ENCODE peak calls at places on chromosomes 13 and 19, in ten cellular contexts. One of them, this sample, is unnamed.

GRCh38 chr13:64347662-64348061 is 2882.5 kb downstream of the PCDH9 start:
- DNase-seq in GM23338: no peak
- DNase-seq in bronchial epithelial cell: no peak
- DNase-seq in upper lobe of right lung: no peak
- DNase-seq in kidney: no peak
- DNase-seq in WTC11: no peak
- DNase-seq in cardiac muscle cell: no peak
- DNase-seq in heart left ventricle: no peak
- DNase-seq in mucosa of descending colon: no peak
- DNase-seq in CD4-positive, alpha-beta T cell: no peak
- DNase-seq in this sample: no peak

GRCh38 chr19:14435320-14436050 is 2.4 kb downstream of the PKN1 start:
- DNase-seq in GM23338: no peak
- DNase-seq in bronchial epithelial cell: no peak
- DNase-seq in upper lobe of right lung: no peak
- DNase-seq in kidney: no peak
- DNase-seq in WTC11: no peak
- DNase-seq in cardiac muscle cell: no peak
- DNase-seq in heart left ventricle: no peak
- DNase-seq in mucosa of descending colon: no peak
- DNase-seq in CD4-positive, alpha-beta T cell: no peak
- DNase-seq in this sample: no peak

GRCh38 chr13:27403727-27404385 is 20.6 kb upstream of the GTF3A start:
- DNase-seq in GM23338: no peak
- DNase-seq in bronchial epithelial cell: no peak
- DNase-seq in upper lobe of right lung: no peak
- DNase-seq in kidney: no peak
- DNase-seq in WTC11: no peak
- DNase-seq in cardiac muscle cell: no peak
- DNase-seq in heart left ventricle: no peak
- DNase-seq in mucosa of descending colon: peak; percentile 50
- DNase-seq in CD4-positive, alpha-beta T cell: no peak
- DNase-seq in this sample: no peak

GRCh38 chr13:95564948-95565347 is 12.4 kb downstream of the CLDN10 start:
- DNase-seq in GM23338: no peak
- DNase-seq in bronchial epithelial cell: peak; percentile 89
- DNase-seq in upper lobe of right lung: no peak
- DNase-seq in kidney: no peak
- DNase-seq in WTC11: no peak
- DNase-seq in cardiac muscle cell: no peak
- DNase-seq in heart left ventricle: no peak
- DNase-seq in mucosa of descending colon: no peak
- DNase-seq in CD4-positive, alpha-beta T cell: no peak
- DNase-seq in this sample: no peak

GRCh38 chr19:17113127-17113785 is 37.7 kb downstream of the MYO9B start:
- DNase-seq in GM23338: no peak
- DNase-seq in bronchial epithelial cell: no peak
- DNase-seq in upper lobe of right lung: no peak
- DNase-seq in kidney: no peak
- DNase-seq in WTC11: no peak
- DNase-seq in cardiac muscle cell: no peak
- DNase-seq in heart left ventricle: no peak
- DNase-seq in mucosa of descending colon: no peak
- DNase-seq in CD4-positive, alpha-beta T cell: no peak
- DNase-seq in this sample: no peak

GRCh38 chr19:12664406-12665280 is 1.9 kb downstream of the MAN2B1 start:
- DNase-seq in GM23338: peak; percentile 97
- DNase-seq in bronchial epithelial cell: no peak
- DNase-seq in upper lobe of right lung: no peak
- DNase-seq in kidney: no peak
- DNase-seq in WTC11: peak; percentile 96
- DNase-seq in cardiac muscle cell: peak; percentile 52
- DNase-seq in heart left ventricle: no peak
- DNase-seq in mucosa of descending colon: peak; percentile 55
- DNase-seq in CD4-positive, alpha-beta T cell: no peak
- DNase-seq in this sample: no peak

GRCh38 chr19:14089662-14090508 is 666 bp downstream of the SAMD1 start:
- DNase-seq in GM23338: peak; percentile 71
- DNase-seq in bronchial epithelial cell: no peak
- DNase-seq in upper lobe of right lung: peak; percentile 83
- DNase-seq in kidney: peak; percentile 87
- DNase-seq in WTC11: peak; percentile 54
- DNase-seq in cardiac muscle cell: peak; percentile 82
- DNase-seq in heart left ventricle: peak; percentile 67
- DNase-seq in mucosa of descending colon: peak; percentile 57
- DNase-seq in CD4-positive, alpha-beta T cell: peak; percentile 46
- DNase-seq in this sample: no peak

GRCh38 chr13:28000567-28000966 is 12.1 kb upstream of the URAD start:
- DNase-seq in GM23338: peak; percentile 49
- DNase-seq in bronchial epithelial cell: no peak
- DNase-seq in upper lobe of right lung: peak; percentile 36
- DNase-seq in kidney: no peak
- DNase-seq in WTC11: no peak
- DNase-seq in cardiac muscle cell: no peak
- DNase-seq in heart left ventricle: no peak
- DNase-seq in mucosa of descending colon: no peak
- DNase-seq in CD4-positive, alpha-beta T cell: no peak
- DNase-seq in this sample: no peak

GRCh38 chr19:29683009-29683408 is 17.7 kb downstream of the PLEKHF1 start:
- DNase-seq in GM23338: no peak
- DNase-seq in bronchial epithelial cell: no peak
- DNase-seq in upper lobe of right lung: no peak
- DNase-seq in kidney: no peak
- DNase-seq in WTC11: no peak
- DNase-seq in cardiac muscle cell: no peak
- DNase-seq in heart left ventricle: no peak
- DNase-seq in mucosa of descending colon: no peak
- DNase-seq in CD4-positive, alpha-beta T cell: no peak
- DNase-seq in this sample: no peak

DNA sequence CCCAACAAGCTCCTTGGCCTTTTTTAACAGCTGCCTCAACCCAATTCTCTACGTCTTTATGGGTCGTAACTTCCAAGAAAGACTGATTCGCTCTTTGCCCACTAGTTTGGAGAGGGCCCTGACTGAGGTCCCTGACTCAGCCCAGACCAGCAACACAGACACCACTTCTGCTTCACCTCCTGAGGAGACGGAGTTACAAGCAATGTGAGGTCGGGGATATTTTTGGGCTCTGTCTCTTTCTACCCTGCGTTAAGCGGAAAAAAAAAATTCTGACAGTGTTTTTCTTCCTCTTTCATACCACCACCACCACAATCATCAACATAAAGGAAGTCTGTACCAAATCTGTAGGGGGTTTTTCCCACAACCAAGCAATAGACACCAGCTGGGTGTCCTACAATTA is 29.6 kb downstream of the FPR3 start:
- DNase-seq in GM23338: no peak
- DNase-seq in bronchial epithelial cell: no peak
- DNase-seq in upper lobe of right lung: no peak
- DNase-seq in kidney: no peak
- DNase-seq in WTC11: no peak
- DNase-seq in cardiac muscle cell: no peak
- DNase-seq in heart left ventricle: no peak
- DNase-seq in mucosa of descending colon: no peak
- DNase-seq in CD4-positive, alpha-beta T cell: no peak
- DNase-seq in this sample: no peak
- TF ChIP-seq CTCF in GM23338: no peak
- TF ChIP-seq CTCF in bronchial epithelial cell: no peak
- TF ChIP-seq CTCF in upper lobe of right lung: no peak
- TF ChIP-seq CTCF in kidney: no peak
- TF ChIP-seq CTCF in WTC11: no peak
- TF ChIP-seq CTCF in cardiac muscle cell: no peak
- TF ChIP-seq CTCF in heart left ventricle: no peak
- TF ChIP-seq CTCF in mucosa of descending colon: no peak
- TF ChIP-seq CTCF in CD4-positive, alpha-beta T cell: no peak
- TF ChIP-seq CTCF in this sample: no peak

GRCh38 chr19:10389863-10390262 is 9.5 kb upstream of the TYK2 start:
- DNase-seq in GM23338: peak; percentile 79
- DNase-seq in bronchial epithelial cell: no peak
- DNase-seq in upper lobe of right lung: no peak
- DNase-seq in kidney: no peak
- DNase-seq in WTC11: no peak
- DNase-seq in cardiac muscle cell: no peak
- DNase-seq in heart left ventricle: no peak
- DNase-seq in mucosa of descending colon: no peak
- DNase-seq in CD4-positive, alpha-beta T cell: no peak
- DNase-seq in this sample: no peak
- TF ChIP-seq CTCF in GM23338: peak; percentile 51
- TF ChIP-seq CTCF in bronchial epithelial cell: peak; percentile 21
- TF ChIP-seq CTCF in upper lobe of right lung: no peak
- TF ChIP-seq CTCF in kidney: no peak
- TF ChIP-seq CTCF in WTC11: no peak
- TF ChIP-seq CTCF in cardiac muscle cell: peak; percentile 27
- TF ChIP-seq CTCF in heart left ventricle: no peak
- TF ChIP-seq CTCF in mucosa of descending colon: no peak
- TF ChIP-seq CTCF in CD4-positive, alpha-beta T cell: no peak
- TF ChIP-seq CTCF in this sample: no peak

DNA sequence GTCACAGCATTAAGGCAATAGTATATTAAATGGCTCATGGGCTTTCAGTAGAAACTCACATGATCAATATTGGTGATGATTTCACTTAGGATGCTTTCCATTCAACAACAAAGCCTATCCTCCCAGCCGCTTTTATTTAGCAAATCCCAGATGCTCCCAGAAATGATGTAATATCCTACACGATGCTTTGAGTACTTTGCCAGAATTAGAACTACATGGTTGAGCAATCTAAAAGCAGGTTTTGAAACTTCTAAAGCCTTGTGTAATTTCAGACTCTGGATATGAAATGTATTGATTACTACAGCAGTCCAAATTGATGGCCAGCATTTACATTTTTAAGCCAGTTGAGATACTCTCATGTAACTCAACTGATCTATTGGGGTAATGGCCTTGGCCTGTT is 13.6 kb downstream of the DLEU7 start:
- DNase-seq in GM23338: no peak
- DNase-seq in bronchial epithelial cell: peak; percentile 66
- DNase-seq in upper lobe of right lung: no peak
- DNase-seq in kidney: no peak
- DNase-seq in WTC11: no peak
- DNase-seq in cardiac muscle cell: no peak
- DNase-seq in heart left ventricle: no peak
- DNase-seq in mucosa of descending colon: no peak
- DNase-seq in CD4-positive, alpha-beta T cell: no peak
- DNase-seq in this sample: no peak
- TF ChIP-seq CTCF in GM23338: no peak
- TF ChIP-seq CTCF in bronchial epithelial cell: no peak
- TF ChIP-seq CTCF in upper lobe of right lung: no peak
- TF ChIP-seq CTCF in kidney: no peak
- TF ChIP-seq CTCF in WTC11: no peak
- TF ChIP-seq CTCF in cardiac muscle cell: no peak
- TF ChIP-seq CTCF in heart left ventricle: no peak
- TF ChIP-seq CTCF in mucosa of descending colon: no peak
- TF ChIP-seq CTCF in CD4-positive, alpha-beta T cell: no peak
- TF ChIP-seq CTCF in this sample: no peak

DNA sequence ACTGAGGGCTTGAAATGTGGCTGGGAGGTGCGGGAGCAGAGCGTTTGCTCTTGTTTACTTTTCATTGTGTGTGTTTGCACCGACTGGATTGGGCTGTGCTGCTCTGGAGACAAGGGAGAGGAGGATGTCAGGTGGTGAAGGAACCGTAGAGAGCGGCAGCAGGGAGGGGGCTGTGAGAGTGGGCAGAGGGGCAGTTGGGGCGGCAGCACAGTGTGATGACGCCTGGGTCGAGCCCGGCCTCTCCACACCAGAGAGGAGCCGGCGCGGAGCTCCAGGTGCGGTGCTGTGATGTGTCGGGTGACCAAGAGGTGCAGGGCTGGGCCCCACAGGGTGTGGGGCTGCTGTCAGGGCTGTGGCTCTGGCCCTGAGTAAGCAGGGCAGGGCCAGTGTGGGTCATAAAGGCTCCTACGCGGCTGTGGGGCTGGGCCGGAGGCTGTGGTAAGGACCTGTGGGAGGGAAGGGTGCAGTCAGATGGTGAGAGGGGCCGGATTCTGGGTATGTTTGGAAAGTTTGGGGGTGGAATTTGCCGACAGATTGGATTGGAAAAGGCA is 10.5 kb downstream of the NAXD start:
- DNase-seq in GM23338: no peak
- DNase-seq in bronchial epithelial cell: no peak
- DNase-seq in upper lobe of right lung: no peak
- DNase-seq in kidney: no peak
- DNase-seq in WTC11: no peak
- DNase-seq in cardiac muscle cell: no peak
- DNase-seq in heart left ventricle: no peak
- DNase-seq in mucosa of descending colon: peak; percentile 82
- DNase-seq in CD4-positive, alpha-beta T cell: no peak
- DNase-seq in this sample: no peak
- TF ChIP-seq CTCF in GM23338: no peak
- TF ChIP-seq CTCF in bronchial epithelial cell: no peak
- TF ChIP-seq CTCF in upper lobe of right lung: no peak
- TF ChIP-seq CTCF in kidney: no peak
- TF ChIP-seq CTCF in WTC11: no peak
- TF ChIP-seq CTCF in cardiac muscle cell: no peak
- TF ChIP-seq CTCF in heart left ventricle: no peak
- TF ChIP-seq CTCF in mucosa of descending colon: no peak
- TF ChIP-seq CTCF in CD4-positive, alpha-beta T cell: no peak
- TF ChIP-seq CTCF in this sample: no peak

DNA sequence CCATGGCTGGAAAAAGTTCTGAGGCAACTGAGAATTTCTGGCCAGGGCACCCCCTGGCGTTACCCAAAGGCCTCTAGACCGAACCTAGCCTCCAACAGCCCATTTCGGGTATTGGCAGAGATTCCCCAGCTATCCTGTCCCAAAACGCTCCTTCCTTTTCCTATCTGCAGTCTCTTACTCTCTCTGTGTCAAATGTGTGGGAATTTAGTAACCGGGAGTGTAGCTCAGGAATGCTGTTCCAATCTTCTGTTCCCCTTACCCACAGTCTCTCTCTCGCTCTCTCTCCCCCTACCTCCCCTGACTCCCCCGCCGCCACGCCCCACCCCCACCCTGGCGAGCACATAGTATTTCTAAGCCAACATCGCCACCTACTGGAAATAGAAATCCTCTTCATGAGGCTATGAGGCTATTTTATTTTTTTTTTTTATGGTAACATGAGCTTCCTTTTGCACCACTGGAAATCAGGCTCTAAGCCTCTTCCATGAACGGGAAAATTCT is 27.0 kb downstream of the OXGR1 start:
- DNase-seq in GM23338: peak; percentile 72
- DNase-seq in bronchial epithelial cell: no peak
- DNase-seq in upper lobe of right lung: no peak
- DNase-seq in kidney: no peak
- DNase-seq in WTC11: no peak
- DNase-seq in cardiac muscle cell: no peak
- DNase-seq in heart left ventricle: no peak
- DNase-seq in mucosa of descending colon: no peak
- DNase-seq in CD4-positive, alpha-beta T cell: no peak
- DNase-seq in this sample: no peak
- TF ChIP-seq CTCF in GM23338: peak; percentile 49
- TF ChIP-seq CTCF in bronchial epithelial cell: no peak
- TF ChIP-seq CTCF in upper lobe of right lung: no peak
- TF ChIP-seq CTCF in kidney: no peak
- TF ChIP-seq CTCF in WTC11: peak; percentile 24
- TF ChIP-seq CTCF in cardiac muscle cell: no peak
- TF ChIP-seq CTCF in heart left ventricle: no peak
- TF ChIP-seq CTCF in mucosa of descending colon: no peak
- TF ChIP-seq CTCF in CD4-positive, alpha-beta T cell: no peak
- TF ChIP-seq CTCF in this sample: peak; percentile 71

DNA sequence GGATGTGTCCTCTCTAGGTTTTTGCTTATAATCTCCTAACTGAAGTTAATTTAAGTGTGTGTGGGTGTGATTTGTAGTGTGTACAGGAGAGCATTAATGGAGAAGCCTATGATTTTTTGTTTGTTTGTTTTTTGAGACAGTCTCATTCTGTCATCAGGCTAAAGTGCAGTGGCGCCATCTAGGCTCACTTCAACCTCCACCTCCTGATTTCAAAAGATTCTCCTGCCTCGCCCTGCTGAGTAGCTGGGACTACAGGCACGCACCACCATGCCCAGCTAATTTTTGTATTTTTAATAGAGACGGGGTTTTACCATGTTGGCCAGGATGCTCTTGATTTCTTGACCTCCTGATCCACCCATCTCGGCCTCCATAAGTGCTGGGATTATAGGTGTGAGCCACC is 20.6 kb downstream of the ZNF701 start:
- DNase-seq in GM23338: peak; percentile 62
- DNase-seq in bronchial epithelial cell: no peak
- DNase-seq in upper lobe of right lung: no peak
- DNase-seq in kidney: no peak
- DNase-seq in WTC11: peak; percentile 52
- DNase-seq in cardiac muscle cell: no peak
- DNase-seq in heart left ventricle: no peak
- DNase-seq in mucosa of descending colon: no peak
- DNase-seq in CD4-positive, alpha-beta T cell: no peak
- DNase-seq in this sample: no peak
- TF ChIP-seq CTCF in GM23338: peak; percentile 64
- TF ChIP-seq CTCF in bronchial epithelial cell: no peak
- TF ChIP-seq CTCF in upper lobe of right lung: no peak
- TF ChIP-seq CTCF in kidney: peak; percentile 3
- TF ChIP-seq CTCF in WTC11: no peak
- TF ChIP-seq CTCF in cardiac muscle cell: no peak
- TF ChIP-seq CTCF in heart left ventricle: no peak
- TF ChIP-seq CTCF in mucosa of descending colon: no peak
- TF ChIP-seq CTCF in CD4-positive, alpha-beta T cell: no peak
- TF ChIP-seq CTCF in this sample: peak; percentile 12

This sample was measured in chondrocyte.